ENCODE peak calls at places on chromosomes 6 and 20, in nine cellular contexts. B, T, D, H, L, P, Z, V and N are unnamed samples. For H3K4me1, the result is how much of the 10 kb centered on the place peaks cover.

GRCh38 chr6:28408076-28408802 is 8.7 kb upstream of the ZSCAN12 start:
- DNase-seq in B (peak), T (peak), D (no peak), H (no peak), L (no peak), P (no peak), Z (peak), V (no peak), N (no peak)

GRCh38 chr20:23166563-23166962 is 80.4 kb upstream of the CD93 start:
- DNase-seq in B (no peak), T (no peak), D (no peak), H (no peak), L (no peak), P (no peak), Z (no peak), V (peak), N (no peak)

GRCh38 chr6:1199981-1200637 is 111.8 kb upstream of the FOXQ1 start:
- DNase-seq in B (peak), T (peak), D (no peak), H (no peak), L (no peak), P (no peak), Z (peak), V (no peak), N (no peak)

GRCh38 chr6:74638467-74638866 is 567.4 kb downstream of the COL12A1 start:
- DNase-seq in B (no peak), T (no peak), D (no peak), H (no peak), L (no peak), P (no peak), Z (peak), V (no peak), N (no peak)

GRCh38 chr20:5900908-5901307 is 49.4 kb downstream of the TRMT6 start:
- DNase-seq in B (no peak), T (no peak), D (no peak), H (no peak), L (no peak), P (no peak), Z (no peak), V (no peak), N (no peak)

GRCh38 chr6:142543576-142543975 is 241.8 kb downstream of the ADGRG6 start:
- DNase-seq in B (no peak), T (no peak), D (no peak), H (no peak), L (no peak), P (no peak), Z (no peak), V (no peak), N (no peak)

GRCh38 chr6:36493859-36494258 is 51.1 kb downstream of the KCTD20 start:
- DNase-seq in B (no peak), T (no peak), D (no peak), H (no peak), L (no peak), P (no peak), Z (peak), V (no peak), N (no peak)

GRCh38 chr6:147507162-147508072 is 1.1 kb upstream of the SAMD5 start:
- DNase-seq in B (no peak), T (peak), D (peak), H (peak), L (no peak), P (no peak), Z (peak), V (peak), N (no peak)

GRCh38 chr6:136920858-136921520 is 1.1 kb upstream of the SLC35D3 start:
- DNase-seq in B (no peak), T (peak), D (peak), H (peak), L (peak), P (no peak), Z (peak), V (peak), N (no peak)

DNA sequence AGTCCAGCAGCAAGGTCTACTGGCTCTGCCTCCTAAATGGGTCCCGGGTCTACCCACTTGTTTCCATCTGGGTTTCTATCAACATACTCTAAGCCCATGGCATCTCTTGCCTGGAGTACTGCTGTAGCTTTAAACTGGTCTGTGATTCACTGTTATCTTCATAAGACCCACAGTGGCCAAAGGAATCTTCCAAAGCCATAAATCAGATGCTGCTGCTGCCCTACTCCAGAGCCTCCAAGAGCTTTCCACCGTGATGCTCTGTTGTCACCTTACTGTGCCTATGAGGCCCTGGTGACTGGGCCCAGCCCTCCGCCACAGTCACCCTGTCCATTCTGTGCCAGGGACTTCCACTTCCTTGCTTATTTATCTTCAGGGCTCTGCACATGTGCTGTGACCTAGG is 102.3 kb downstream of the PPP1R14C start:
- DNase-seq in B (no peak), T (no peak), D (no peak), H (no peak), L (no peak), P (no peak), Z (no peak), V (no peak), N (no peak)
- H3K4me1 ChIP-seq in B (under half), T (under half), D (under half), H (under half), L (under half), P (under half), Z (under half), V (under half), N (under half)

GRCh38 chr6:56437171-56437900 is 190.0 kb upstream of the COL21A1 start:
- DNase-seq in B (no peak), T (no peak), D (no peak), H (no peak), L (no peak), P (no peak), Z (no peak), V (no peak), N (no peak)
- H3K9ac ChIP-seq in B (no peak), T (no peak), D (no peak), H (no peak), L (no peak), P (no peak), Z (no peak), V (no peak), N (no peak)

GRCh38 chr6:113672691-113673149 is 184.4 kb upstream of the MARCKS start:
- DNase-seq in B (peak), T (peak), D (peak), H (peak), L (peak), P (no peak), Z (peak), V (no peak), N (no peak)
- H3K27ac ChIP-seq in B (no peak), T (no peak), D (no peak), H (peak), L (no peak), P (no peak), Z (no peak), V (no peak), N (no peak)

GRCh38 chr20:10077081-10077471 is 42.3 kb downstream of the ANKEF1 start:
- DNase-seq in B (no peak), T (no peak), D (no peak), H (no peak), L (no peak), P (no peak), Z (no peak), V (peak), N (no peak)

GRCh38 chr20:10075606-10076005 is 40.8 kb downstream of the ANKEF1 start:
- DNase-seq in B (no peak), T (peak), D (peak), H (no peak), L (no peak), P (no peak), Z (no peak), V (no peak), N (no peak)

GRCh38 chr20:10077886-10078285 is 43.1 kb downstream of the ANKEF1 start:
- DNase-seq in B (no peak), T (no peak), D (peak), H (no peak), L (no peak), P (no peak), Z (no peak), V (no peak), N (no peak)

GRCh38 chr20:10074513-10074912 is 39.7 kb downstream of the ANKEF1 start:
- DNase-seq in B (peak), T (peak), D (peak), H (no peak), L (peak), P (peak), Z (peak), V (no peak), N (no peak)

GRCh38 chr20:10076126-10077080 is 41.6 kb downstream of the ANKEF1 start:
- DNase-seq in B (no peak), T (no peak), D (peak), H (no peak), L (peak), P (no peak), Z (no peak), V (no peak), N (no peak)
- H3K4me1 ChIP-seq in B (under half), T (under half), D (under half), H (under half), L (under half), P (half or more), Z (under half), V (under half), N (under half)

GRCh38 chr20:58624687-58625086 is 26.4 kb upstream of the STX16 start:
- DNase-seq in B (no peak), T (no peak), D (no peak), H (no peak), L (no peak), P (no peak), Z (no peak), V (no peak), N (no peak)
- H3K9ac ChIP-seq in B (no peak), T (no peak), D (no peak), H (peak), L (no peak), P (no peak), Z (no peak), V (no peak), N (no peak)

DNA sequence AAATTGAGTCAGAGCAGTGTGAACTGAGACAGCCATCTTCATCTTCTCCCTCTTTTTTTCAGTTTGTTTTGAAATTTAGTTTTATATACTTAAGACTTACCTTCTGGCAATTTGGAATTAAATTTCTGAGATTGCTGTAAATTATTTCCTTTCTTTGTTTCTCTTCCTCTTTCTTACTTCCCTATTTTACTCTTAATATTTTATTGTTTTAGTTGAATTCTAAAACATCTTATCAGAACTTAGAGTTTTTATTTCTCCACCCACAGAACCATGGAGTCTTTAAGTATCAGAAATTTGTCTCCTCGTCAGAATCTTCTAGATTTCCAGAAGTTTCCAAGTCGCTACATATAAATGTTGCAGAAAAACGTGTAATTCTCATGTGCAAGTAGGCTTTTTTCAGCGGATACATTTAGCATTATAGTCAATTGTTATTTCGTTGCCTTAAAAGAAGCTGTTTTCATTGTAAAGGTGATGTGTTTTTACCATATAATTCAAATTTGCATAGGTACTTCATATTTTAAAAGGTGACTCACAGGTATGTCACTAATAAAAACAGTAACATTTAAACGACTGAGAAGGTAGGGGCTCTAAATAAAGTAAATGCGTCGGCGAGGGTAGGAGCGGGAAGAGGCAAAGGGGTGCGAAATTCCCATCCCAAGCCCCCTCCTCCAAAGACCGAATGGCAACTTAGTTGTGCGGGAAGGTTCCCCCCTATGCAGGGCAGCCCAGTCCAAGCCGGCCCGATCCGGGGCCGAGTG is 875 bp upstream of the MYO6 start:
- DNase-seq in B (no peak), T (no peak), D (no peak), H (no peak), L (no peak), P (no peak), Z (no peak), V (no peak), N (no peak)
- H3K27ac ChIP-seq in B (peak), T (peak), D (peak), H (peak), L (peak), P (peak), Z (peak), V (no peak), N (no peak)

GRCh38 chr20:507933-508332 is 35.7 kb downstream of the CSNK2A1 start:
- DNase-seq in B (peak), T (peak), D (no peak), H (no peak), L (no peak), P (no peak), Z (no peak), V (no peak), N (no peak)
- H3K4me1 ChIP-seq in B (under half), T (under half), D (under half), H (under half), L (under half), P (under half), Z (under half), V (under half), N (under half)